ENCODE peak calls at places on chromosomes 5 and 9, in six cellular contexts. One of them, this sample, is unnamed.

GRCh38 chr5:74903165-74903787 is 37.1 kb upstream of the FAM169A start:
- DNase-seq in CD8-positive, alpha-beta T cell: no peak
- DNase-seq in right atrium auricular region: no peak
- DNase-seq in SK-N-SH: peak
- DNase-seq in adipocyte: no peak
- DNase-seq in A549: peak
- DNase-seq in this sample: no peak

GRCh38 chr5:9105851-9106250 is 440.0 kb downstream of the SEMA5A start:
- DNase-seq in adipocyte: peak
- DNase-seq in CD8-positive, alpha-beta T cell: no peak
- DNase-seq in SK-N-SH: no peak
- DNase-seq in A549: no peak
- DNase-seq in right atrium auricular region: no peak
- DNase-seq in this sample: peak

GRCh38 chr9:3043369-3043768 is 199.5 kb upstream of the PUM3 start:
- DNase-seq in CD8-positive, alpha-beta T cell: no peak
- DNase-seq in A549: no peak
- DNase-seq in SK-N-SH: no peak
- DNase-seq in adipocyte: peak
- DNase-seq in right atrium auricular region: no peak
- DNase-seq in this sample: peak

GRCh38 chr9:127746959-127747569 is 12.0 kb upstream of the TOR2A start:
- DNase-seq in CD8-positive, alpha-beta T cell: peak
- DNase-seq in adipocyte: no peak
- DNase-seq in A549: no peak
- DNase-seq in SK-N-SH: no peak
- DNase-seq in right atrium auricular region: no peak
- DNase-seq in this sample: no peak

GRCh38 chr5:83925321-83925877 is 204.7 kb upstream of the HAPLN1 start:
- DNase-seq in right atrium auricular region: no peak
- DNase-seq in CD8-positive, alpha-beta T cell: no peak
- DNase-seq in adipocyte: peak
- DNase-seq in SK-N-SH: no peak
- DNase-seq in A549: no peak
- DNase-seq in this sample: peak

GRCh38 chr9:24036459-24036858 is 210.4 kb upstream of the ELAVL2 start:
- DNase-seq in CD8-positive, alpha-beta T cell: no peak
- DNase-seq in adipocyte: no peak
- DNase-seq in A549: no peak
- DNase-seq in right atrium auricular region: no peak
- DNase-seq in SK-N-SH: no peak
- DNase-seq in this sample: no peak

GRCh38 chr5:137629646-137630045 is 106.2 kb downstream of the KLHL3 start:
- DNase-seq in CD8-positive, alpha-beta T cell: no peak
- DNase-seq in SK-N-SH: peak
- DNase-seq in right atrium auricular region: no peak
- DNase-seq in A549: peak
- DNase-seq in adipocyte: peak
- DNase-seq in this sample: peak

GRCh38 chr9:117414220-117414905 is 494 bp downstream of the ASTN2 start:
- DNase-seq in adipocyte: peak
- DNase-seq in CD8-positive, alpha-beta T cell: no peak
- DNase-seq in right atrium auricular region: no peak
- DNase-seq in SK-N-SH: peak
- DNase-seq in A549: peak
- DNase-seq in this sample: peak

GRCh38 chr5:68354315-68354714 is 138.8 kb downstream of the PIK3R1 start:
- DNase-seq in CD8-positive, alpha-beta T cell: no peak
- DNase-seq in SK-N-SH: no peak
- DNase-seq in adipocyte: no peak
- DNase-seq in A549: no peak
- DNase-seq in right atrium auricular region: no peak
- DNase-seq in this sample: no peak

GRCh38 chr9:8224381-8224791 is 424.8 kb upstream of the DMAC1 start:
- DNase-seq in SK-N-SH: no peak
- DNase-seq in CD8-positive, alpha-beta T cell: no peak
- DNase-seq in right atrium auricular region: no peak
- DNase-seq in adipocyte: no peak
- DNase-seq in A549: no peak
- DNase-seq in this sample: peak

DNA sequence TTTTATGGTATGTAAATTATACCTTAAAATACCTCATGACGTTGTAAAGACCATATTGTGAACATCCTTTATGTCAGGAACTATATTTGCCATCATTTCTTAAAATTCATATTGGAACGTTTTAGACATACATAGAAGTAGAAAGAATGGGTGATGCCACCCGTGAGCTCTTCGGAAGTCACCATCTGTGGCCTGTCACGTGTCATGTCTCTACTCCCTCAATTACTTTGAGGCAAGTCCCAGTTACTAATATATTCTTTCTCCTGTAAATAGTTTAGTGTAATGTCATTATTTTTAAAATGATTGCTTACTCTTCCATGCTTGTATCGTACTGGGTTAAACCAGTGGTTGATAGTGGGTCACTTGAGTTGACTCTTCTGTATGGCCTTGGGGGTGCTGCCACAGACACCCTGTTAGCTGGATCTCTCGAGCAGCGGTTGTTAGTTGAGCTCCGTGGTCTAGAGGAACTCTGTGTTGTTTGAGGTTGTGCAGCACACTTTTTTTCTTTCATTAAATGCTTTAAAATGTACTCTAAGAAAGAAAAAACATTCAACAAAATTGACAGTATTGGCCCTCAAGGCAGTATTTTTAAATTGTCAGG is 66.2 kb downstream of the TRIO start:
- DNase-seq in A549: no peak
- DNase-seq in adipocyte: no peak
- DNase-seq in right atrium auricular region: no peak
- DNase-seq in CD8-positive, alpha-beta T cell: no peak
- DNase-seq in SK-N-SH: no peak
- DNase-seq in this sample: no peak
- H3K4me3 ChIP-seq in A549: no peak
- H3K4me3 ChIP-seq in adipocyte: peak
- H3K4me3 ChIP-seq in right atrium auricular region: no peak
- H3K4me3 ChIP-seq in CD8-positive, alpha-beta T cell: no peak
- H3K4me3 ChIP-seq in SK-N-SH: no peak
- H3K4me3 ChIP-seq in this sample: no peak

GRCh38 chr5:54062958-54063357 is 247.4 kb downstream of the ARL15 start:
- DNase-seq in SK-N-SH: no peak
- DNase-seq in CD8-positive, alpha-beta T cell: no peak
- DNase-seq in adipocyte: peak
- DNase-seq in A549: no peak
- DNase-seq in right atrium auricular region: no peak
- DNase-seq in this sample: peak

GRCh38 chr5:54066433-54066832 is 243.9 kb downstream of the ARL15 start:
- DNase-seq in SK-N-SH: no peak
- DNase-seq in adipocyte: no peak
- DNase-seq in right atrium auricular region: no peak
- DNase-seq in A549: peak
- DNase-seq in CD8-positive, alpha-beta T cell: no peak
- DNase-seq in this sample: no peak

GRCh38 chr5:54063817-54064216 is 246.6 kb downstream of the ARL15 start:
- DNase-seq in adipocyte: peak
- DNase-seq in A549: no peak
- DNase-seq in right atrium auricular region: no peak
- DNase-seq in SK-N-SH: no peak
- DNase-seq in CD8-positive, alpha-beta T cell: no peak
- DNase-seq in this sample: peak
- H3K4me3 ChIP-seq in adipocyte: no peak
- H3K4me3 ChIP-seq in A549: no peak
- H3K4me3 ChIP-seq in right atrium auricular region: no peak
- H3K4me3 ChIP-seq in SK-N-SH: no peak
- H3K4me3 ChIP-seq in CD8-positive, alpha-beta T cell: no peak
- H3K4me3 ChIP-seq in this sample: no peak

GRCh38 chr9:9970514-9970913 is 642.3 kb downstream of the PTPRD start:
- DNase-seq in adipocyte: no peak
- DNase-seq in CD8-positive, alpha-beta T cell: no peak
- DNase-seq in right atrium auricular region: no peak
- DNase-seq in SK-N-SH: no peak
- DNase-seq in A549: no peak
- DNase-seq in this sample: no peak
- H3K4me3 ChIP-seq in adipocyte: no peak
- H3K4me3 ChIP-seq in CD8-positive, alpha-beta T cell: no peak
- H3K4me3 ChIP-seq in right atrium auricular region: no peak
- H3K4me3 ChIP-seq in SK-N-SH: no peak
- H3K4me3 ChIP-seq in A549: no peak
- H3K4me3 ChIP-seq in this sample: no peak

DNA sequence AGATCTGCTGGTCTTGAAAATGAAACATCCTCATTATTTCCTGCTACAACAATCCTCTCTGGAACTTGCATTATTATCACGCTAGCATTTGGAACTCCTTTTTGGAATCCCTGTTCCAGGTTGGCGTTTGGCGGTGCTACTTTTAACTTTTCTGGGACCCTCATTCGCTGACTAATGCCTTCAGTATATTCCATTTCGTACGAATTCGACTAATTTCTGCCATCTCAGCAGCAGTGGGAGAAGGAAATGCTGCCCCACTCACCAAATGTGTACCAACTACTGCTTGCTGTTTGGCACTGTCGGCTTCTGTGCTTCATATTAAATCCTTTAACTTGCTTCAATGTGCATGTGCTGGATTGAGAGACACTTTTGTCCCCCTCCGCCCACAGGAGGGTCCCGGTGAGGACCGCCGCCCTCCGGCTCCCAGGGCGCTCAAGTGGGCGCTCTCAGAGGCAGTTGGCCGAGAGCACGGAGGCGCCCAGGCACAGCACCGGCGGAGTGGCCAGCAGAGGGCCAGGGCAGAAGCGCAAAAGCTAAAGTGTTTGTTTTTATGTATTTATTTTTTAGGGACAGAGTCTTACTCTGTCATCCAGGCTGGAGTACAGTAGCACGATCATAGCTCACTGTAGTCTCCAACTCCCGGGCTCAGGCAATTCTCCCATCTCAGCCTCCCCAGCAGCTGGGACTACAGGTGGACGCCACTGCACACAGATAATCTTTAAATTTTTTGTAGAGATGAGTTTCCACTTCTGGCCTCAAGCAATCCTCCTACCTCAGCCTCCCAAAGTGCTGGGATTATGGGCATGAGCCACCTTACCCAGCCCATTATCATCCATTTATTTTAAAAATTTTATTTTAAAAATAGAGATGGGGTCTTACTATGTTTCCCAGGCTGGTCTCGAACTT is 11.9 kb downstream of the PDE6A start:
- DNase-seq in CD8-positive, alpha-beta T cell: no peak
- DNase-seq in A549: peak
- DNase-seq in SK-N-SH: peak
- DNase-seq in right atrium auricular region: no peak
- DNase-seq in adipocyte: no peak
- DNase-seq in this sample: no peak
- H3K4me3 ChIP-seq in CD8-positive, alpha-beta T cell: no peak
- H3K4me3 ChIP-seq in A549: peak
- H3K4me3 ChIP-seq in SK-N-SH: peak
- H3K4me3 ChIP-seq in right atrium auricular region: peak
- H3K4me3 ChIP-seq in adipocyte: no peak
- H3K4me3 ChIP-seq in this sample: no peak

DNA sequence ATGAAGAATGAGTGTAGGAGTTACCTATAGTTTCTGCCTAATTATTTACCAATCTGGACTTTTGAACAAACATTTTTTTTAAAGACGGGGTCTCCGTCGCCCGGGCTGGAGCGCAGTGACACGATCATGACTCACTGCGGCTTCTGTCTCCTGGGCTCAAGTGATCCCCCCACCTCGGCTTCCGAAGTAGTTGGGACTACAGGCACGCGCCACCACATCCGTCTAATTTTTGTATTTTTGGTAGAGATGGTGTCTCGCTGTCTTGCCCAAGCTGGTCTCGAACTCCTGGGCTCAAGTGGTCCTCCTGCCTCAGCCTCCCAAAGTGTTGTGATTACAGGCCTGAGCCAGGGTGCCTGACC is 1.5 kb downstream of the CTNNA1 start:
- DNase-seq in A549: peak
- DNase-seq in SK-N-SH: no peak
- DNase-seq in right atrium auricular region: no peak
- DNase-seq in adipocyte: no peak
- DNase-seq in CD8-positive, alpha-beta T cell: no peak
- DNase-seq in this sample: peak
- H3K4me3 ChIP-seq in A549: peak
- H3K4me3 ChIP-seq in SK-N-SH: peak
- H3K4me3 ChIP-seq in right atrium auricular region: peak
- H3K4me3 ChIP-seq in adipocyte: peak
- H3K4me3 ChIP-seq in CD8-positive, alpha-beta T cell: no peak
- H3K4me3 ChIP-seq in this sample: peak

GRCh38 chr9:6962164-6962563 is 204.4 kb downstream of the KDM4C start:
- DNase-seq in A549: no peak
- DNase-seq in right atrium auricular region: no peak
- DNase-seq in SK-N-SH: no peak
- DNase-seq in adipocyte: no peak
- DNase-seq in CD8-positive, alpha-beta T cell: no peak
- DNase-seq in this sample: no peak
- H3K4me3 ChIP-seq in A549: no peak
- H3K4me3 ChIP-seq in right atrium auricular region: no peak
- H3K4me3 ChIP-seq in SK-N-SH: no peak
- H3K4me3 ChIP-seq in adipocyte: no peak
- H3K4me3 ChIP-seq in CD8-positive, alpha-beta T cell: no peak
- H3K4me3 ChIP-seq in this sample: no peak

This sample was measured in mesenchymal stem cell.